ENCODE peak calls at places on chromosomes 5 and 9, in six cellular contexts. H is G401; S is CD8-positive, alpha-beta T cell; J is prostate gland; R is MV-4-11; P is progenitor cell of endocrine pancreas. C is an unnamed sample.
A peak's percentile ranks its signal among the peaks of the same experiment; 100 is the strongest.

GRCh38 chr5:88452820-88453219 is 184.2 kb upstream of the TMEM161B start:
- DNase-seq in H (no peak), S (no peak), J (no peak), R (no peak), P (peak; percentile 12), C (no peak)

GRCh38 chr5:151620463-151620844 is 29.3 kb upstream of the FAT2 start:
- DNase-seq in H (no peak), S (no peak), J (no peak), R (no peak), P (no peak), C (no peak)

GRCh38 chr9:128081052-128081451 is 13.0 kb downstream of the SLC25A25 start:
- DNase-seq in H (no peak), S (no peak), J (no peak), R (no peak), P (no peak), C (peak; percentile 44)

GRCh38 chr5:176373100-176373818 is 8.0 kb downstream of the ARL10 start:
- DNase-seq in H (no peak), S (no peak), J (no peak), R (peak; percentile 22), P (no peak), C (no peak)

GRCh38 chr5:168916266-168916665 is 337.1 kb upstream of the PANK3 start:
- DNase-seq in H (no peak), S (no peak), J (no peak), R (no peak), P (no peak), C (peak; percentile 74)

GRCh38 chr9:127541865-127542264 is 70.2 kb upstream of the STXBP1 start:
- DNase-seq in H (no peak), S (no peak), J (no peak), R (no peak), P (no peak), C (no peak)

GRCh38 chr9:69745716-69746538 is 13.9 kb downstream of the PTAR1 start:
- DNase-seq in H (no peak), S (no peak), J (no peak), R (peak; percentile 33), P (no peak), C (no peak)

GRCh38 chr5:136249678-136250266 is 56.8 kb upstream of the SMIM32 start:
- DNase-seq in H (peak; percentile 83), S (no peak), J (peak; percentile 57), R (peak; percentile 12), P (peak; percentile 48), C (peak; percentile 55)

GRCh38 chr5:43227655-43228054 is 35.6 kb downstream of the NIM1K start:
- DNase-seq in H (no peak), S (no peak), J (no peak), R (no peak), P (no peak), C (peak; percentile 52)

GRCh38 chr5:168910874-168911273 is 331.7 kb upstream of the PANK3 start:
- DNase-seq in H (no peak), S (no peak), J (no peak), R (no peak), P (no peak), C (no peak)

GRCh38 chr5:14685757-14686156 is 21.2 kb downstream of the OTULIN start:
- DNase-seq in H (peak; percentile 83), S (no peak), J (peak; percentile 49), R (peak; percentile 48), P (no peak), C (peak; percentile 69)

GRCh38 chr5:94240064-94240463 is 378.3 kb downstream of the KIAA0825 start:
- DNase-seq in H (no peak), S (no peak), J (no peak), R (no peak), P (no peak), C (no peak)

GRCh38 chr5:73115399-73116051 is 4.8 kb upstream of the TMEM171 start:
- DNase-seq in H (no peak), S (no peak), J (no peak), R (no peak), P (no peak), C (no peak)

GRCh38 chr5:151612689-151613427 is 21.7 kb upstream of the FAT2 start:
- DNase-seq in H (peak; percentile 68), S (no peak), J (no peak), R (no peak), P (no peak), C (no peak)

GRCh38 chr9:134895849-134896833 is 15.5 kb downstream of the FCN2 start:
- DNase-seq in H (no peak), S (no peak), J (peak; percentile 84), R (no peak), P (no peak), C (no peak)

GRCh38 chr5:36305571-36306326 is 4.0 kb upstream of the RANBP3L start:
- DNase-seq in H (peak; percentile 78), S (no peak), J (peak; percentile 37), R (peak; percentile 23), P (no peak), C (peak; percentile 42)

GRCh38 chr5:89901983-89902382 is 507.6 kb downstream of the CETN3 start:
- DNase-seq in H (peak; percentile 65), S (no peak), J (peak; percentile 57), R (no peak), P (no peak), C (no peak)

GRCh38 chr9:78001946-78002731 is 29.5 kb downstream of the GNAQ start:
- DNase-seq in H (no peak), S (no peak), J (no peak), R (peak; percentile 13), P (no peak), C (no peak)

GRCh38 chr5:3010301-3010952 is 258.9 kb upstream of the IRX2 start:
- DNase-seq in H (no peak), S (no peak), J (no peak), R (no peak), P (no peak), C (no peak)

GRCh38 chr9:32677931-32678330 is 42.5 kb upstream of the TAF1L start:
- DNase-seq in H (no peak), S (no peak), J (no peak), R (no peak), P (no peak), C (no peak)

GRCh38 chr5:458547-459353 is 15.8 kb downstream of the EXOC3 start:
- DNase-seq in H (no peak), S (no peak), J (no peak), R (no peak), P (no peak), C (no peak)

GRCh38 chr5:133397986-133398645 is 214.2 kb downstream of the FSTL4 start:
- DNase-seq in H (no peak), S (no peak), J (no peak), R (no peak), P (no peak), C (no peak)

GRCh38 chr5:147051193-147051592 is 172.6 kb upstream of the PPP2R2B start:
- DNase-seq in H (no peak), S (no peak), J (no peak), R (peak; percentile 40), P (no peak), C (no peak)